ENCODE peak calls at places on chromosomes 7 and 10, in eight cellular contexts. One of them, this sample, is unnamed. For H3K4me1, the result is how much of the 10 kb centered on the place peaks cover.

GRCh38 chr10:74078037-74078436 is 72.6 kb downstream of the AP3M1 start:
- DNase-seq in Peyer's patch: no peak
- DNase-seq in pancreas: no peak
- DNase-seq in ovary: no peak
- DNase-seq in CD8-positive, alpha-beta T cell: no peak
- DNase-seq in heart right ventricle: no peak
- DNase-seq in ascending aorta: no peak
- DNase-seq in colonic mucosa: no peak
- DNase-seq in this sample: no peak

GRCh38 chr7:81736088-81736487 is 33.8 kb downstream of the HGF start:
- DNase-seq in Peyer's patch: no peak
- DNase-seq in pancreas: no peak
- DNase-seq in colonic mucosa: no peak
- DNase-seq in CD8-positive, alpha-beta T cell: no peak
- DNase-seq in ascending aorta: no peak
- DNase-seq in ovary: no peak
- DNase-seq in heart right ventricle: no peak
- DNase-seq in this sample: no peak

GRCh38 chr10:34124522-34125035 is 690.5 kb downstream of the PARD3 start:
- DNase-seq in CD8-positive, alpha-beta T cell: no peak
- DNase-seq in colonic mucosa: no peak
- DNase-seq in Peyer's patch: no peak
- DNase-seq in pancreas: no peak
- DNase-seq in ovary: no peak
- DNase-seq in heart right ventricle: no peak
- DNase-seq in ascending aorta: no peak
- DNase-seq in this sample: no peak

GRCh38 chr10:16195894-16196293 is 240.9 kb upstream of the PTER start:
- DNase-seq in pancreas: no peak
- DNase-seq in heart right ventricle: no peak
- DNase-seq in ascending aorta: no peak
- DNase-seq in colonic mucosa: no peak
- DNase-seq in ovary: no peak
- DNase-seq in CD8-positive, alpha-beta T cell: no peak
- DNase-seq in Peyer's patch: no peak
- DNase-seq in this sample: no peak

GRCh38 chr7:87000344-87000743 is 59.1 kb downstream of the ELAPOR2 start:
- DNase-seq in ovary: no peak
- DNase-seq in ascending aorta: no peak
- DNase-seq in Peyer's patch: no peak
- DNase-seq in colonic mucosa: no peak
- DNase-seq in pancreas: no peak
- DNase-seq in CD8-positive, alpha-beta T cell: no peak
- DNase-seq in heart right ventricle: no peak
- DNase-seq in this sample: no peak

GRCh38 chr7:81140775-81141174 is 221.9 kb upstream of the SEMA3C start:
- DNase-seq in pancreas: no peak
- DNase-seq in Peyer's patch: no peak
- DNase-seq in ascending aorta: no peak
- DNase-seq in colonic mucosa: no peak
- DNase-seq in CD8-positive, alpha-beta T cell: no peak
- DNase-seq in ovary: no peak
- DNase-seq in heart right ventricle: no peak
- DNase-seq in this sample: no peak

GRCh38 chr7:50421043-50421442 is 29.1 kb downstream of the FIGNL1 start:
- DNase-seq in colonic mucosa: no peak
- DNase-seq in CD8-positive, alpha-beta T cell: no peak
- DNase-seq in pancreas: no peak
- DNase-seq in ovary: no peak
- DNase-seq in ascending aorta: no peak
- DNase-seq in Peyer's patch: no peak
- DNase-seq in heart right ventricle: no peak
- DNase-seq in this sample: no peak

GRCh38 chr7:23544913-23545354 is 13.2 kb upstream of the TRA2A start:
- DNase-seq in CD8-positive, alpha-beta T cell: no peak
- DNase-seq in colonic mucosa: no peak
- DNase-seq in Peyer's patch: no peak
- DNase-seq in ascending aorta: no peak
- DNase-seq in ovary: no peak
- DNase-seq in pancreas: no peak
- DNase-seq in heart right ventricle: no peak
- DNase-seq in this sample: no peak

GRCh38 chr7:115249080-115249479 is 327.2 kb downstream of the MDFIC start:
- DNase-seq in CD8-positive, alpha-beta T cell: no peak
- DNase-seq in pancreas: no peak
- DNase-seq in ovary: no peak
- DNase-seq in heart right ventricle: no peak
- DNase-seq in Peyer's patch: no peak
- DNase-seq in colonic mucosa: no peak
- DNase-seq in ascending aorta: no peak
- DNase-seq in this sample: no peak

GRCh38 chr7:33243319-33243881 is 114.0 kb downstream of the BBS9 start:
- DNase-seq in Peyer's patch: no peak
- DNase-seq in ascending aorta: no peak
- DNase-seq in heart right ventricle: peak
- DNase-seq in CD8-positive, alpha-beta T cell: no peak
- DNase-seq in pancreas: no peak
- DNase-seq in colonic mucosa: no peak
- DNase-seq in ovary: no peak
- DNase-seq in this sample: no peak

GRCh38 chr7:87216701-87217508 is 2.6 kb downstream of the TMEM243 start:
- DNase-seq in colonic mucosa: no peak
- DNase-seq in Peyer's patch: no peak
- DNase-seq in pancreas: no peak
- DNase-seq in ascending aorta: no peak
- DNase-seq in heart right ventricle: no peak
- DNase-seq in CD8-positive, alpha-beta T cell: peak
- DNase-seq in ovary: no peak
- DNase-seq in this sample: no peak

GRCh38 chr7:115297651-115298050 is 375.8 kb downstream of the MDFIC start:
- DNase-seq in ovary: no peak
- DNase-seq in CD8-positive, alpha-beta T cell: no peak
- DNase-seq in ascending aorta: no peak
- DNase-seq in heart right ventricle: no peak
- DNase-seq in colonic mucosa: no peak
- DNase-seq in Peyer's patch: no peak
- DNase-seq in pancreas: peak
- DNase-seq in this sample: no peak

GRCh38 chr7:139620676-139621344 is 97.3 kb downstream of the CLEC2L start:
- DNase-seq in heart right ventricle: no peak
- DNase-seq in pancreas: peak
- DNase-seq in colonic mucosa: peak
- DNase-seq in Peyer's patch: peak
- DNase-seq in ascending aorta: no peak
- DNase-seq in CD8-positive, alpha-beta T cell: peak
- DNase-seq in ovary: peak
- DNase-seq in this sample: no peak

GRCh38 chr7:151794508-151795167 is 82.3 kb downstream of the PRKAG2 start:
- DNase-seq in pancreas: no peak
- DNase-seq in ascending aorta: no peak
- DNase-seq in Peyer's patch: peak
- DNase-seq in heart right ventricle: no peak
- DNase-seq in ovary: no peak
- DNase-seq in CD8-positive, alpha-beta T cell: no peak
- DNase-seq in colonic mucosa: no peak
- DNase-seq in this sample: no peak

DNA sequence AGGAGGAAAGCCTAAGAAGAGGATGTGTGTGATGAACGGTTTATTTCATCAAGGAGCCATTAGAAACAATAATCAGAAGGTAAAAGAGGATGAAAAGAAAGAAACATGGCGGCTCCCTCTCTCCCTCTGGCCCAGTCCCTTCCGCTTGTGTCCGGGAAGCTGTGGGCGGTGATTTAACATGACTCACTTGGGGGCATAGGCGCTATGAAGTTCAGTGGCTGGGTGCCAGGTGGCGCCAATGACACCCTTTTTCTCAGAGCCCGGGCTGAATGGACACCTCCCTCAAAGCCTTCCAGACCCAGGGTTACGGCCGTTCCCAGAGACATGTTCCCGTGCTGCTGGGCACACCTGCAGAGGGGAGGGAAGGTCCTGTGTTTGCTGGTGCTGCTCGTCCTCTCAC is 244.0 kb downstream of the SKAP2 start:
- DNase-seq in Peyer's patch: no peak
- DNase-seq in heart right ventricle: no peak
- DNase-seq in pancreas: no peak
- DNase-seq in CD8-positive, alpha-beta T cell: no peak
- DNase-seq in colonic mucosa: no peak
- DNase-seq in ovary: no peak
- DNase-seq in ascending aorta: no peak
- DNase-seq in this sample: no peak
- TF ChIP-seq CTCF in Peyer's patch: no peak
- TF ChIP-seq CTCF in heart right ventricle: no peak
- TF ChIP-seq CTCF in pancreas: no peak
- TF ChIP-seq CTCF in CD8-positive, alpha-beta T cell: no peak
- TF ChIP-seq CTCF in colonic mucosa: no peak
- TF ChIP-seq CTCF in ovary: no peak
- TF ChIP-seq CTCF in ascending aorta: no peak
- TF ChIP-seq CTCF in this sample: no peak

DNA sequence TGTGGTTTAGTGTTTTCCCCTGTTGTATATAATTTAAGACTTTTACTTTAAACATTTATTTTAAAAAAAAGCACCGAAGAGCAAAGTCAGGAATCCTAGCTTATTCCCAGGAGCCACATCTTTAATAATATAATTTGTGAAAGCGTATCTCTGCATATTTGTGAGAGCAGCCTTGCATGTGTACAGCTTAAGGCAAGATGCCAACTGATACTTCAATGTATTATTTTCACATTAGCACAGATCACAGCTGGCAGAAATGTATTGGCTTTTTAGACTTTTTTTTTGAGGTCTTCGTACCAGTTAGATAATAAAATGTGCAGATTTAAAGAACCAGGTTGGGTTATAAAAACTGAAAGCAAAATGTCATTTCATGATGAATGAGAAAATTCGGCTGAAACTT is 845.7 kb upstream of the POT1 start:
- DNase-seq in heart right ventricle: no peak
- DNase-seq in Peyer's patch: no peak
- DNase-seq in ovary: no peak
- DNase-seq in colonic mucosa: no peak
- DNase-seq in ascending aorta: no peak
- DNase-seq in pancreas: no peak
- DNase-seq in CD8-positive, alpha-beta T cell: no peak
- DNase-seq in this sample: no peak
- H3K4me3 ChIP-seq in heart right ventricle: no peak
- H3K4me3 ChIP-seq in Peyer's patch: no peak
- H3K4me3 ChIP-seq in ovary: no peak
- H3K4me3 ChIP-seq in colonic mucosa: no peak
- H3K4me3 ChIP-seq in ascending aorta: no peak
- H3K4me3 ChIP-seq in pancreas: no peak
- H3K4me3 ChIP-seq in CD8-positive, alpha-beta T cell: no peak
- H3K4me3 ChIP-seq in this sample: no peak

GRCh38 chr10:119312241-119312640 is 104.9 kb downstream of the GRK5 start:
- DNase-seq in pancreas: no peak
- DNase-seq in ovary: no peak
- DNase-seq in ascending aorta: no peak
- DNase-seq in colonic mucosa: no peak
- DNase-seq in heart right ventricle: no peak
- DNase-seq in CD8-positive, alpha-beta T cell: no peak
- DNase-seq in Peyer's patch: no peak
- DNase-seq in this sample: no peak

GRCh38 chr10:119314486-119314885 is 107.1 kb downstream of the GRK5 start:
- DNase-seq in colonic mucosa: no peak
- DNase-seq in ovary: no peak
- DNase-seq in heart right ventricle: no peak
- DNase-seq in ascending aorta: no peak
- DNase-seq in Peyer's patch: no peak
- DNase-seq in pancreas: no peak
- DNase-seq in CD8-positive, alpha-beta T cell: no peak
- DNase-seq in this sample: no peak

GRCh38 chr10:119313024-119313423 is 105.7 kb downstream of the GRK5 start:
- DNase-seq in ascending aorta: no peak
- DNase-seq in colonic mucosa: no peak
- DNase-seq in CD8-positive, alpha-beta T cell: no peak
- DNase-seq in Peyer's patch: no peak
- DNase-seq in ovary: no peak
- DNase-seq in heart right ventricle: no peak
- DNase-seq in pancreas: no peak
- DNase-seq in this sample: no peak

GRCh38 chr10:119314061-119314460 is 106.7 kb downstream of the GRK5 start:
- DNase-seq in heart right ventricle: no peak
- DNase-seq in ascending aorta: no peak
- DNase-seq in colonic mucosa: no peak
- DNase-seq in Peyer's patch: no peak
- DNase-seq in pancreas: no peak
- DNase-seq in CD8-positive, alpha-beta T cell: no peak
- DNase-seq in ovary: no peak
- DNase-seq in this sample: no peak

DNA sequence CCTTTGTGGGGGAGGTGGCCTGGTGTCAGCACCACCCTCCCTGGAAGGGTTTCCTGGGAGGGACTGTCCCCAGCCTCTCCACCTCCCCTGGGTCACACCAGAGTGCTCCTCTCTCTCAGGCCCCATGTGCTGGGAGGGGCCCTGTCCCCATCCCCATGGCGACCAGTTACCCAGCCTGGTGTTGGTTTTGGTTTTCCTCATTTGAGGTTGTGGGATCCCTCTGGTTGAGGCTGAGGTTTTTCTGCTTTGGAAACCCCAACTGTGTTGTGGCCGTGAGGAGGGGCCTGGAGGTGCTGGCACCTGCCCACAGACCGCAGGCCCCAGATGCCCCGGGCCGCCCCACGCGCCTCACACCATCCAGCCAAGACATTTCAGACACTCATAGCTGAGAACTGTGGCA is 106.3 kb downstream of the GRK5 start:
- DNase-seq in ascending aorta: no peak
- DNase-seq in ovary: no peak
- DNase-seq in colonic mucosa: no peak
- DNase-seq in CD8-positive, alpha-beta T cell: peak
- DNase-seq in Peyer's patch: no peak
- DNase-seq in heart right ventricle: no peak
- DNase-seq in pancreas: no peak
- DNase-seq in this sample: no peak
- H3K4me1 ChIP-seq in ascending aorta: half or more
- H3K4me1 ChIP-seq in ovary: under half
- H3K4me1 ChIP-seq in colonic mucosa: under half
- H3K4me1 ChIP-seq in CD8-positive, alpha-beta T cell: under half
- H3K4me1 ChIP-seq in Peyer's patch: under half
- H3K4me1 ChIP-seq in heart right ventricle: half or more
- H3K4me1 ChIP-seq in pancreas: under half
- H3K4me1 ChIP-seq in this sample: under half

DNA sequence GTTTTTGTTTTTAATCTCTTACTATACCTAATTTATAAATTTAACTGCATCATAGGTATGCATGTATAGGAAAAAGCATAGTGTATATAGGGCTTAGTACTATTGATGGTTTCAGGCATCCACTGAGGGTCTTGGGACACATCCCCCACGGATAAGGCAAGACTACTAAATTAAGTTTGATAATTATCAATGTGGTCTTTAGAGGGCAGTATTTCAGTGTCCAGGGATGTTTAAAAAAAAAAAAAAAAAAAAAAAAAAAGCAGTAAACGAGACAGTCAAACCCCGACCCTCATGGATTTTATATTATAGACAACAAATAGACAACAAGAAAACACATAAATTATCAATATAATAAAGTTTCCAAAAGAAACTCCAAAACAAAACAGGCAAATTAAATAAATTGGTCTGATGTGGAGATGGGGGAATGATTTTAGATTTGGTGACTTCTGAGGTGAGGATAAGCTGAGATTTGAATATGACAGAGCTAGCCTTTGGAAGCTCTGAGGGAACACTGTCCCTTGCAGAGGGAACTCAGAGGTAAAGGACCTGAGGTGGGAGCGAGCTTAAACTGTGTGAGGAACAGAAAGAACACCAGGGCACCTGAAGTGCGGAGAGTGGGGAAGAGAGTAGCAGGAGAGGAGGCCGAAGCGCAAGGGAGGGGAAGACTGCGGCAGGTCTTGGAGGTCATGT is 14.8 kb downstream of the ACSM6 start:
- DNase-seq in heart right ventricle: no peak
- DNase-seq in Peyer's patch: no peak
- DNase-seq in ovary: no peak
- DNase-seq in ascending aorta: no peak
- DNase-seq in CD8-positive, alpha-beta T cell: no peak
- DNase-seq in colonic mucosa: no peak
- DNase-seq in pancreas: no peak
- DNase-seq in this sample: no peak
- TF ChIP-seq CTCF in heart right ventricle: peak
- TF ChIP-seq CTCF in Peyer's patch: peak
- TF ChIP-seq CTCF in ovary: no peak
- TF ChIP-seq CTCF in ascending aorta: no peak
- TF ChIP-seq CTCF in CD8-positive, alpha-beta T cell: no peak
- TF ChIP-seq CTCF in colonic mucosa: peak
- TF ChIP-seq CTCF in pancreas: no peak
- TF ChIP-seq CTCF in this sample: peak

This sample was measured in RWPE2.